ENCODE peak calls at places on chromosomes 7 and 10, in nine cellular contexts. O, L, Q, Y, U, E, Z, V and M are unnamed samples.

GRCh38 chr7:105619590-105619989 is 38.3 kb upstream of the EFCAB10 start:
- DNase-seq in O (no peak), L (no peak), Q (no peak), Y (no peak), U (no peak), E (no peak), Z (no peak), V (no peak), M (no peak)

GRCh38 chr10:72000073-72001025 is 36.2 kb downstream of the CHST3 start:
- DNase-seq in O (no peak), L (no peak), Q (no peak), Y (no peak), U (no peak), E (no peak), Z (no peak), V (no peak), M (no peak)

GRCh38 chr10:68067508-68067907 is 7.6 kb downstream of the HERC4 start:
- DNase-seq in O (no peak), L (no peak), Q (no peak), Y (no peak), U (no peak), E (no peak), Z (no peak), V (no peak), M (no peak)

GRCh38 chr7:100397336-100398081 is 24.2 kb downstream of the PILRA start:
- DNase-seq in O (no peak), L (no peak), Q (no peak), Y (no peak), U (no peak), E (no peak), Z (no peak), V (no peak), M (no peak)

GRCh38 chr10:103850572-103850895 is 4.8 kb downstream of the SH3PXD2A start:
- DNase-seq in O (no peak), L (no peak), Q (no peak), Y (no peak), U (no peak), E (no peak), Z (no peak), V (no peak), M (no peak)

GRCh38 chr7:91046322-91047088 is 217.7 kb upstream of the FZD1 start:
- DNase-seq in O (no peak), L (no peak), Q (no peak), Y (no peak), U (peak; percentile 28), E (peak; percentile 10), Z (no peak), V (no peak), M (peak; percentile 25)

GRCh38 chr7:124881981-124882380 is 47.6 kb downstream of the POT1 start:
- DNase-seq in O (no peak), L (no peak), Q (no peak), Y (no peak), U (no peak), E (no peak), Z (no peak), V (no peak), M (no peak)

GRCh38 chr7:17315974-17316373 is 17.5 kb downstream of the AHR start:
- DNase-seq in O (no peak), L (no peak), Q (no peak), Y (no peak), U (no peak), E (no peak), Z (no peak), V (no peak), M (no peak)

GRCh38 chr7:37826825-37827224 is 21.6 kb upstream of the NME8 start:
- DNase-seq in O (no peak), L (no peak), Q (no peak), Y (no peak), U (no peak), E (no peak), Z (no peak), V (no peak), M (no peak)

GRCh38 chr7:154503962-154504550 is 451.9 kb downstream of the DPP6 start:
- DNase-seq in O (peak; percentile 25), L (no peak), Q (no peak), Y (no peak), U (peak; percentile 21), E (peak; percentile 82), Z (peak; percentile 27), V (no peak), M (peak; percentile 25)

GRCh38 chr7:37009282-37009681 is 285.0 kb upstream of the AOAH start:
- DNase-seq in O (no peak), L (no peak), Q (no peak), Y (no peak), U (no peak), E (no peak), Z (peak; percentile 33), V (no peak), M (no peak)

GRCh38 chr10:125334545-125334944 is 174.2 kb upstream of the CTBP2 start:
- DNase-seq in O (no peak), L (no peak), Q (no peak), Y (no peak), U (no peak), E (no peak), Z (no peak), V (no peak), M (no peak)

GRCh38 chr7:44287488-44288380 is 37.7 kb downstream of the CAMK2B start:
- DNase-seq in O (no peak), L (peak; percentile 12), Q (peak; percentile 40), Y (no peak), U (no peak), E (no peak), Z (no peak), V (peak; percentile 26), M (no peak)

GRCh38 chr10:5434017-5434753 is 21.8 kb downstream of the NET1 start:
- DNase-seq in O (no peak), L (no peak), Q (no peak), Y (no peak), U (peak; percentile 81), E (peak; percentile 26), Z (peak; percentile 25), V (no peak), M (peak; percentile 90)

GRCh38 chr7:77251519-77251819 is 51.9 kb upstream of the FGL2 start:
- DNase-seq in O (no peak), L (no peak), Q (no peak), Y (no peak), U (no peak), E (no peak), Z (no peak), V (no peak), M (no peak)

GRCh38 chr7:48171190-48171589 is at the start of gene ABCA13:
- DNase-seq in O (peak; percentile 57), L (no peak), Q (no peak), Y (no peak), U (peak; percentile 43), E (no peak), Z (no peak), V (no peak), M (peak; percentile 60)

GRCh38 chr10:90394306-90394705 is 463.5 kb downstream of the HTR7 start:
- DNase-seq in O (no peak), L (no peak), Q (no peak), Y (no peak), U (no peak), E (no peak), Z (no peak), V (no peak), M (no peak)

GRCh38 chr10:22620140-22620857 is 94.1 kb downstream of the PIP4K2A start:
- DNase-seq in O (peak; percentile 90), L (no peak), Q (peak; percentile 71), Y (no peak), U (peak; percentile 95), E (peak; percentile 44), Z (peak; percentile 51), V (no peak), M (peak; percentile 97)

GRCh38 chr10:88792656-88793055 is 9.9 kb upstream of the LIPM start:
- DNase-seq in O (no peak), L (no peak), Q (no peak), Y (no peak), U (peak; percentile 45), E (no peak), Z (no peak), V (no peak), M (peak; percentile 38)

GRCh38 chr10:74118794-74119193 is 31.8 kb downstream of the AP3M1 start:
- DNase-seq in O (peak; percentile 41), L (no peak), Q (no peak), Y (no peak), U (no peak), E (no peak), Z (no peak), V (no peak), M (peak; percentile 50)

GRCh38 chr10:89664206-89664605 is 19.2 kb upstream of the PANK1 start:
- DNase-seq in O (no peak), L (no peak), Q (no peak), Y (no peak), U (no peak), E (no peak), Z (no peak), V (no peak), M (no peak)

GRCh38 chr7:3650844-3651243 is 349.8 kb downstream of the SDK1 start:
- DNase-seq in O (no peak), L (no peak), Q (no peak), Y (no peak), U (peak; percentile 76), E (no peak), Z (no peak), V (no peak), M (no peak)

GRCh38 chr10:77907900-77908717 is 18.4 kb downstream of the DLG5 start:
- DNase-seq in O (no peak), L (no peak), Q (no peak), Y (no peak), U (no peak), E (no peak), Z (no peak), V (no peak), M (no peak)